ENCODE peak calls at places on chromosome 4, in six cellular contexts. One of them, this sample, is unnamed.

GRCh38 chr4:140149851-140150635 is 3.9 kb downstream of the MAML3 start:
- DNase-seq in HCEC 1CT: no peak
- DNase-seq in hepatocyte: peak; percentile 82
- DNase-seq in Daoy: peak; percentile 58
- DNase-seq in COR-L47: peak; percentile 79
- DNase-seq in nephron progenitor cell: peak; percentile 71
- DNase-seq in this sample: peak; percentile 33

GRCh38 chr4:5503295-5503694 is 205.1 kb downstream of the EVC2 start:
- DNase-seq in HCEC 1CT: no peak
- DNase-seq in hepatocyte: no peak
- DNase-seq in Daoy: no peak
- DNase-seq in COR-L47: no peak
- DNase-seq in nephron progenitor cell: no peak
- DNase-seq in this sample: no peak

GRCh38 chr4:27764526-27764837 is 903.8 kb downstream of the STIM2 start:
- DNase-seq in HCEC 1CT: no peak
- DNase-seq in hepatocyte: no peak
- DNase-seq in Daoy: no peak
- DNase-seq in COR-L47: no peak
- DNase-seq in nephron progenitor cell: no peak
- DNase-seq in this sample: no peak

GRCh38 chr4:123877561-123877960 is 481.0 kb downstream of the SPRY1 start:
- DNase-seq in HCEC 1CT: no peak
- DNase-seq in hepatocyte: no peak
- DNase-seq in Daoy: no peak
- DNase-seq in COR-L47: no peak
- DNase-seq in nephron progenitor cell: no peak
- DNase-seq in this sample: no peak

GRCh38 chr4:1091561-1091995 is 21.8 kb downstream of the RNF212 start:
- DNase-seq in HCEC 1CT: no peak
- DNase-seq in hepatocyte: no peak
- DNase-seq in Daoy: no peak
- DNase-seq in COR-L47: no peak
- DNase-seq in nephron progenitor cell: no peak
- DNase-seq in this sample: no peak

GRCh38 chr4:140102406-140102805 is 51.6 kb downstream of the MAML3 start:
- DNase-seq in HCEC 1CT: no peak
- DNase-seq in hepatocyte: no peak
- DNase-seq in Daoy: no peak
- DNase-seq in COR-L47: no peak
- DNase-seq in nephron progenitor cell: no peak
- DNase-seq in this sample: no peak

GRCh38 chr4:132124624-132124974 is 1024.5 kb upstream of the PCDH10 start:
- DNase-seq in HCEC 1CT: no peak
- DNase-seq in hepatocyte: no peak
- DNase-seq in Daoy: no peak
- DNase-seq in COR-L47: no peak
- DNase-seq in nephron progenitor cell: no peak
- DNase-seq in this sample: no peak

GRCh38 chr4:76434901-76435688 is at the start of gene SHROOM3:
- DNase-seq in HCEC 1CT: no peak
- DNase-seq in hepatocyte: no peak
- DNase-seq in Daoy: no peak
- DNase-seq in COR-L47: no peak
- DNase-seq in nephron progenitor cell: no peak
- DNase-seq in this sample: peak; percentile 60

GRCh38 chr4:159281781-159282180 is 178.9 kb downstream of the RAPGEF2 start:
- DNase-seq in HCEC 1CT: no peak
- DNase-seq in hepatocyte: no peak
- DNase-seq in Daoy: no peak
- DNase-seq in COR-L47: no peak
- DNase-seq in nephron progenitor cell: no peak
- DNase-seq in this sample: no peak

GRCh38 chr4:54908744-54909143 is 216.7 kb downstream of the KDR start:
- DNase-seq in HCEC 1CT: no peak
- DNase-seq in hepatocyte: no peak
- DNase-seq in Daoy: no peak
- DNase-seq in COR-L47: no peak
- DNase-seq in nephron progenitor cell: no peak
- DNase-seq in this sample: no peak

GRCh38 chr4:8205241-8205707 is 6.2 kb downstream of the SH3TC1 start:
- DNase-seq in HCEC 1CT: no peak
- DNase-seq in hepatocyte: no peak
- DNase-seq in Daoy: no peak
- DNase-seq in COR-L47: no peak
- DNase-seq in nephron progenitor cell: no peak
- DNase-seq in this sample: no peak

GRCh38 chr4:95651891-95652290 is 103.1 kb upstream of the UNC5C start:
- DNase-seq in HCEC 1CT: no peak
- DNase-seq in hepatocyte: no peak
- DNase-seq in Daoy: no peak
- DNase-seq in COR-L47: no peak
- DNase-seq in nephron progenitor cell: no peak
- DNase-seq in this sample: no peak

GRCh38 chr4:106062452-106062875 is 167.2 kb downstream of the NPNT start:
- DNase-seq in HCEC 1CT: peak; percentile 43
- DNase-seq in hepatocyte: no peak
- DNase-seq in Daoy: peak; percentile 60
- DNase-seq in COR-L47: no peak
- DNase-seq in nephron progenitor cell: no peak
- DNase-seq in this sample: no peak

GRCh38 chr4:177596035-177596434 is 153.8 kb upstream of the AGA start:
- DNase-seq in HCEC 1CT: peak; percentile 53
- DNase-seq in hepatocyte: peak; percentile 66
- DNase-seq in Daoy: peak; percentile 74
- DNase-seq in COR-L47: no peak
- DNase-seq in nephron progenitor cell: no peak
- DNase-seq in this sample: no peak

GRCh38 chr4:40621229-40621591 is 8.5 kb downstream of the RBM47 start:
- DNase-seq in HCEC 1CT: no peak
- DNase-seq in hepatocyte: no peak
- DNase-seq in Daoy: no peak
- DNase-seq in COR-L47: no peak
- DNase-seq in nephron progenitor cell: no peak
- DNase-seq in this sample: no peak

GRCh38 chr4:114040319-114041116 is 61.1 kb upstream of the ARSJ start:
- DNase-seq in HCEC 1CT: no peak
- DNase-seq in hepatocyte: no peak
- DNase-seq in Daoy: peak; percentile 38
- DNase-seq in COR-L47: no peak
- DNase-seq in nephron progenitor cell: no peak
- DNase-seq in this sample: no peak

GRCh38 chr4:79623125-79623905 is 215.3 kb upstream of the GK2 start:
- DNase-seq in HCEC 1CT: no peak
- DNase-seq in hepatocyte: no peak
- DNase-seq in Daoy: no peak
- DNase-seq in COR-L47: no peak
- DNase-seq in nephron progenitor cell: no peak
- DNase-seq in this sample: no peak

GRCh38 chr4:132218406-132218805 is 930.7 kb upstream of the PCDH10 start:
- DNase-seq in HCEC 1CT: no peak
- DNase-seq in hepatocyte: no peak
- DNase-seq in Daoy: peak; percentile 4
- DNase-seq in COR-L47: no peak
- DNase-seq in nephron progenitor cell: no peak
- DNase-seq in this sample: no peak

GRCh38 chr4:140856692-140857091 is 100.5 kb upstream of the TBC1D9 start:
- DNase-seq in HCEC 1CT: peak; percentile 27
- DNase-seq in hepatocyte: peak; percentile 18
- DNase-seq in Daoy: peak; percentile 73
- DNase-seq in COR-L47: peak; percentile 92
- DNase-seq in nephron progenitor cell: no peak
- DNase-seq in this sample: no peak

GRCh38 chr4:185304944-185305690 is 90.6 kb downstream of the LRP2BP start:
- DNase-seq in HCEC 1CT: peak; percentile 20
- DNase-seq in hepatocyte: peak; percentile 18
- DNase-seq in Daoy: peak; percentile 17
- DNase-seq in COR-L47: peak; percentile 58
- DNase-seq in nephron progenitor cell: no peak
- DNase-seq in this sample: no peak

GRCh38 chr4:153211986-153212720 is 7.9 kb downstream of the TRIM2 start:
- DNase-seq in HCEC 1CT: peak; percentile 65
- DNase-seq in hepatocyte: peak; percentile 44
- DNase-seq in Daoy: no peak
- DNase-seq in COR-L47: no peak
- DNase-seq in nephron progenitor cell: no peak
- DNase-seq in this sample: no peak

GRCh38 chr4:47701286-47701685 is 136.6 kb downstream of the CORIN start:
- DNase-seq in HCEC 1CT: no peak
- DNase-seq in hepatocyte: no peak
- DNase-seq in Daoy: no peak
- DNase-seq in COR-L47: no peak
- DNase-seq in nephron progenitor cell: no peak
- DNase-seq in this sample: no peak

GRCh38 chr4:53346920-53347852 is 18.7 kb downstream of the SCFD2 start:
- DNase-seq in HCEC 1CT: peak; percentile 16
- DNase-seq in hepatocyte: no peak
- DNase-seq in Daoy: peak; percentile 6
- DNase-seq in COR-L47: no peak
- DNase-seq in nephron progenitor cell: no peak
- DNase-seq in this sample: no peak

GRCh38 chr4:131426023-131426758 is 1722.9 kb upstream of the PCDH10 start:
- DNase-seq in HCEC 1CT: peak; percentile 5
- DNase-seq in hepatocyte: no peak
- DNase-seq in Daoy: no peak
- DNase-seq in COR-L47: no peak
- DNase-seq in nephron progenitor cell: no peak
- DNase-seq in this sample: no peak

GRCh38 chr4:95193391-95194224 is 355.2 kb downstream of the UNC5C start:
- DNase-seq in HCEC 1CT: no peak
- DNase-seq in hepatocyte: no peak
- DNase-seq in Daoy: no peak
- DNase-seq in COR-L47: peak; percentile 77
- DNase-seq in nephron progenitor cell: no peak
- DNase-seq in this sample: no peak

GRCh38 chr4:99594818-99595217 is 20.2 kb downstream of the MTTP start:
- DNase-seq in HCEC 1CT: no peak
- DNase-seq in hepatocyte: no peak
- DNase-seq in Daoy: no peak
- DNase-seq in COR-L47: no peak
- DNase-seq in nephron progenitor cell: no peak
- DNase-seq in this sample: no peak

GRCh38 chr4:2272026-2272827 is 10.3 kb upstream of the MXD4 start:
- DNase-seq in HCEC 1CT: no peak
- DNase-seq in hepatocyte: no peak
- DNase-seq in Daoy: no peak
- DNase-seq in COR-L47: no peak
- DNase-seq in nephron progenitor cell: no peak
- DNase-seq in this sample: no peak

GRCh38 chr4:139589619-139590018 is 33.6 kb upstream of the SETD7 start:
- DNase-seq in HCEC 1CT: no peak
- DNase-seq in hepatocyte: no peak
- DNase-seq in Daoy: no peak
- DNase-seq in COR-L47: no peak
- DNase-seq in nephron progenitor cell: no peak
- DNase-seq in this sample: no peak

GRCh38 chr4:186728631-186729271 is 5.1 kb upstream of the FAT1 start:
- DNase-seq in HCEC 1CT: peak; percentile 17
- DNase-seq in hepatocyte: no peak
- DNase-seq in Daoy: no peak
- DNase-seq in COR-L47: no peak
- DNase-seq in nephron progenitor cell: no peak
- DNase-seq in this sample: no peak

GRCh38 chr4:153205028-153205648 is 895 bp downstream of the TRIM2 start:
- DNase-seq in HCEC 1CT: no peak
- DNase-seq in hepatocyte: peak; percentile 80
- DNase-seq in Daoy: no peak
- DNase-seq in COR-L47: no peak
- DNase-seq in nephron progenitor cell: peak; percentile 40
- DNase-seq in this sample: no peak

GRCh38 chr4:10625130-10625529 is 59.4 kb downstream of the CLNK start:
- DNase-seq in HCEC 1CT: no peak
- DNase-seq in hepatocyte: peak; percentile 37
- DNase-seq in Daoy: no peak
- DNase-seq in COR-L47: peak; percentile 53
- DNase-seq in nephron progenitor cell: no peak
- DNase-seq in this sample: no peak

GRCh38 chr4:157128395-157128794 is 52.4 kb downstream of the GLRB start:
- DNase-seq in HCEC 1CT: peak; percentile 43
- DNase-seq in hepatocyte: peak; percentile 34
- DNase-seq in Daoy: peak; percentile 10
- DNase-seq in COR-L47: peak; percentile 18
- DNase-seq in nephron progenitor cell: no peak
- DNase-seq in this sample: no peak

GRCh38 chr4:169268951-169269781 is 1.6 kb downstream of the SH3RF1 start:
- DNase-seq in HCEC 1CT: peak; percentile 72
- DNase-seq in hepatocyte: peak; percentile 54
- DNase-seq in Daoy: peak; percentile 14
- DNase-seq in COR-L47: no peak
- DNase-seq in nephron progenitor cell: no peak
- DNase-seq in this sample: no peak

This sample was measured in DMS79.